ENCODE peak calls at places on chromosomes 2 and 18, in nine cellular contexts. X is coronary artery; K is CD8-positive, alpha-beta T cell; W is GM23248; R is uterus; I is lung; T is right lobe of liver; B is CD4-positive, alpha-beta T cell; V is SK-N-SH. F is an unnamed sample.

GRCh38 chr2:65711863-65712262 is 279.5 kb upstream of the SPRED2 start:
- DNase-seq in X (no peak), K (no peak), W (no peak), R (no peak), I (no peak), T (no peak), B (no peak), V (no peak), F (no peak)

GRCh38 chr2:203720922-203721672 is 14.7 kb downstream of the CD28 start:
- DNase-seq in X (no peak), K (no peak), W (no peak), R (no peak), I (no peak), T (no peak), B (no peak), V (no peak), F (no peak)

GRCh38 chr18:26405190-26405781 is 143.1 kb downstream of the KCTD1 start:
- DNase-seq in X (no peak), K (no peak), W (peak; percentile 58), R (no peak), I (no peak), T (no peak), B (no peak), V (peak; percentile 62), F (no peak)

GRCh38 chr2:105272176-105272575 is 30.6 kb downstream of the GPR45 start:
- DNase-seq in X (no peak), K (no peak), W (no peak), R (no peak), I (no peak), T (no peak), B (no peak), V (no peak), F (no peak)

GRCh38 chr2:171487803-171488259 is 34.4 kb upstream of the CYBRD1 start:
- DNase-seq in X (no peak), K (no peak), W (no peak), R (no peak), I (no peak), T (no peak), B (no peak), V (no peak), F (no peak)

GRCh38 chr2:139917723-139918384 is 1137.7 kb upstream of the NXPH2 start:
- DNase-seq in X (no peak), K (no peak), W (no peak), R (no peak), I (no peak), T (no peak), B (no peak), V (no peak), F (no peak)

GRCh38 chr18:48460929-48461583 is 51.9 kb upstream of the ZBTB7C start:
- DNase-seq in X (no peak), K (no peak), W (no peak), R (no peak), I (no peak), T (no peak), B (no peak), V (no peak), F (no peak)

GRCh38 chr2:140539506-140539905 is 1591.3 kb downstream of the LRP1B start:
- DNase-seq in X (no peak), K (no peak), W (no peak), R (no peak), I (no peak), T (no peak), B (no peak), V (no peak), F (no peak)

GRCh38 chr2:37020212-37020886 is 54.0 kb upstream of the STRN start:
- DNase-seq in X (peak; percentile 78), K (no peak), W (peak; percentile 81), R (peak; percentile 73), I (peak; percentile 68), T (no peak), B (no peak), V (peak; percentile 25), F (no peak)

GRCh38 chr2:142938240-142938639 is 60.8 kb downstream of the KYNU start:
- DNase-seq in X (no peak), K (no peak), W (no peak), R (no peak), I (no peak), T (no peak), B (no peak), V (no peak), F (no peak)

GRCh38 chr2:239186516-239186915 is 214.3 kb downstream of the HDAC4 start:
- DNase-seq in X (no peak), K (no peak), W (no peak), R (peak; percentile 6), I (no peak), T (no peak), B (no peak), V (no peak), F (no peak)

GRCh38 chr2:236127010-236127409 is 41.2 kb downstream of the GBX2 start:
- DNase-seq in X (no peak), K (no peak), W (no peak), R (no peak), I (no peak), T (peak; percentile 41), B (no peak), V (no peak), F (no peak)

GRCh38 chr18:8858888-8859511 is 153.6 kb downstream of the MTCL1 start:
- DNase-seq in X (no peak), K (no peak), W (peak; percentile 96), R (no peak), I (no peak), T (no peak), B (no peak), V (no peak), F (no peak)
- H3K27ac ChIP-seq in X (no peak overlapping the region), K (no peak overlapping the region), W (peak overlapping the region; percentile 27), R (no peak overlapping the region), I (no peak overlapping the region), T (no peak overlapping the region), B (no peak overlapping the region), V (no peak overlapping the region), F (no peak overlapping the region)

DNA sequence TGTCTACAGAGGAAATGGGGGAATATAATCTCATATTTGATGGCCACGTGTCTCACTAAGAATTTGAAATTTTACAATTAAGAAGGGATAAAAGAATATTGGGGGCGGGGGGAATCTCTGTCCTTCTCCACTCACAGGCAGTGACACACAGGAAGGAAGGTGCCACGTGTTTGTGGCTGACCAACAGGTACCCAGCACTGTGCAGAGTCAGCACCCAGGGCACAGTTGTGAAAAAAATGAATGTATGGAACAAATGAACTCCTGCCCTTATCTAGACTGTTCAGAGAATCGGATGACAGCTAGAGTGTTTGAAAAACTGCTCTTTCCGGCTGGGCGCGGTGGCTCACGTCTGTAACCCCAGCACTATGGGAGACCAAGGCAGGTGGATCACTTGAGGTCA is 317.0 kb upstream of the MYT1L start:
- DNase-seq in X (no peak), K (no peak), W (no peak), R (no peak), I (no peak), T (no peak), B (no peak), V (no peak), F (no peak)
- H3K27ac ChIP-seq in X (no peak overlapping the region), K (no peak overlapping the region), W (no peak overlapping the region), R (no peak overlapping the region), I (no peak overlapping the region), T (no peak overlapping the region), B (no peak overlapping the region), V (no peak overlapping the region), F (no peak overlapping the region)

GRCh38 chr2:150572194-150572766 is 84.8 kb upstream of the RND3 start:
- DNase-seq in X (no peak), K (no peak), W (peak; percentile 50), R (no peak), I (no peak), T (no peak), B (no peak), V (no peak), F (no peak)

GRCh38 chr2:150569761-150570160 is 82.3 kb upstream of the RND3 start:
- DNase-seq in X (no peak), K (no peak), W (no peak), R (no peak), I (no peak), T (no peak), B (no peak), V (no peak), F (no peak)

GRCh38 chr2:150572961-150573395 is 85.5 kb upstream of the RND3 start:
- DNase-seq in X (no peak), K (no peak), W (no peak), R (no peak), I (no peak), T (no peak), B (no peak), V (no peak), F (no peak)

GRCh38 chr2:150571121-150571520 is 83.7 kb upstream of the RND3 start:
- DNase-seq in X (no peak), K (no peak), W (no peak), R (no peak), I (no peak), T (no peak), B (no peak), V (no peak), F (no peak)

DNA sequence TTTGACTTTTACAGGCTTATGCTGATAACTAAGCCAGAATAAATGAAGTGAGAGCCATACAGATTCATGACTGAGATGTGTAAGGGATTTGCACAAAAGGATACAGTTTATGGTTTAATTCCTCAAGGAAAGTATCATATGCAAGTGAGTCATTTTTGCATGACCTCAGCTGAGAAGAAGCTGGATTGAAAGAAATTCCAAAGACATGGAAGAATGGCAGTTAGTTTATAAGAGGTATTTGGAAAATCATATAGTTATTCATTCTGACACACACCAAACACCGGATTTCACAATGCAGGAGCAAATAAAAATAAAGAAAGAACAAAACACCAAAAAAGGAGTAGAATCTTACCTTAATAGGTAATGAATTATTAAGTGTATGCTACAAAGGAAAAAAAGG is 83.2 kb upstream of the RND3 start:
- DNase-seq in X (no peak), K (no peak), W (peak; percentile 86), R (no peak), I (no peak), T (no peak), B (no peak), V (no peak), F (no peak)
- H3K27ac ChIP-seq in X (no peak overlapping the region), K (no peak overlapping the region), W (peak overlapping the region; percentile 65), R (no peak overlapping the region), I (no peak overlapping the region), T (no peak overlapping the region), B (no peak overlapping the region), V (peak overlapping the region; percentile 47), F (no peak overlapping the region)

DNA sequence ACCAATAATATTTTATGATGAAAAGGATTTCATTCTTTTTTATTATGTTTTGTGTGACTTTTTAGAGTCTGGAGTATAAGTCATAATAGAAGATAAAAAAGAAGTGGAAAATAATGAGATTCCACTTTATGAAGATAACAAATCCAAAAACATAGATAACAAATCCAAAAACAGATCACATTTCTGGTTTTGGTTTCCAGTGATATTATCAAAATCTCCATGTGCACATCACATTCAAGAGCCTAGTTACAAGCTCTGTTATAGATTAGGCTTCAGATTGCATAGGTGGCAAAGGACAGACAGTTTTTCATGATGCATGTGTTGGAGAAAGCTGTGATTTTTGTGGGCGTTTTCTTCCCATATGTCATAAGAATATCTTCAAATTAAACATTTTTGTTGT is 648.2 kb downstream of the STK39 start:
- DNase-seq in X (no peak), K (no peak), W (no peak), R (no peak), I (no peak), T (no peak), B (no peak), V (peak; percentile 14), F (no peak)
- H3K27ac ChIP-seq in X (no peak overlapping the region), K (no peak overlapping the region), W (no peak overlapping the region), R (no peak overlapping the region), I (no peak overlapping the region), T (no peak overlapping the region), B (no peak overlapping the region), V (no peak overlapping the region), F (no peak overlapping the region)

F was measured in SK-N-MC.